ENCODE peak calls at places on chromosomes 11 and 22, in five cellular contexts. One of them, this sample, is unnamed.

GRCh38 chr22:44127353-44127752 is 53.4 kb upstream of the PARVG start:
- DNase-seq in substantia nigra: no peak
- DNase-seq in T-helper 17 cell: no peak
- DNase-seq in CD4-positive, alpha-beta memory T cell: no peak
- DNase-seq in activated T-helper 1 cell treated with anti-CD3 and anti-CD28 coated beads, Interleukin-2, amount 50 U/mL, for 16 hours: no peak
- DNase-seq in this sample: no peak

GRCh38 chr11:19714093-19714386 is 1.4 kb downstream of the NAV2 start:
- DNase-seq in substantia nigra: no peak
- DNase-seq in T-helper 17 cell: no peak
- DNase-seq in CD4-positive, alpha-beta memory T cell: no peak
- DNase-seq in activated T-helper 1 cell treated with anti-CD3 and anti-CD28 coated beads, Interleukin-2, amount 50 U/mL, for 16 hours: no peak
- DNase-seq in this sample: peak; percentile 7

GRCh38 chr11:44726278-44727113 is at the start of gene TSPAN18:
- DNase-seq in substantia nigra: no peak
- DNase-seq in T-helper 17 cell: peak; percentile 36
- DNase-seq in CD4-positive, alpha-beta memory T cell: peak; percentile 47
- DNase-seq in activated T-helper 1 cell treated with anti-CD3 and anti-CD28 coated beads, Interleukin-2, amount 50 U/mL, for 16 hours: peak; percentile 23
- DNase-seq in this sample: no peak

GRCh38 chr11:111976614-111977140 is 39.5 kb downstream of the DIXDC1 start:
- DNase-seq in substantia nigra: no peak
- DNase-seq in T-helper 17 cell: no peak
- DNase-seq in CD4-positive, alpha-beta memory T cell: no peak
- DNase-seq in activated T-helper 1 cell treated with anti-CD3 and anti-CD28 coated beads, Interleukin-2, amount 50 U/mL, for 16 hours: no peak
- DNase-seq in this sample: no peak

GRCh38 chr11:124174001-124174400 is 9.1 kb upstream of the OR10D3 start:
- DNase-seq in substantia nigra: no peak
- DNase-seq in T-helper 17 cell: no peak
- DNase-seq in CD4-positive, alpha-beta memory T cell: no peak
- DNase-seq in activated T-helper 1 cell treated with anti-CD3 and anti-CD28 coated beads, Interleukin-2, amount 50 U/mL, for 16 hours: no peak
- DNase-seq in this sample: peak; percentile 52

GRCh38 chr11:96472085-96472484 is 82.3 kb downstream of the JRKL start:
- DNase-seq in substantia nigra: no peak
- DNase-seq in T-helper 17 cell: no peak
- DNase-seq in CD4-positive, alpha-beta memory T cell: no peak
- DNase-seq in activated T-helper 1 cell treated with anti-CD3 and anti-CD28 coated beads, Interleukin-2, amount 50 U/mL, for 16 hours: no peak
- DNase-seq in this sample: no peak

GRCh38 chr22:39665229-39665628 is 94.7 kb downstream of the CACNA1I start:
- DNase-seq in substantia nigra: no peak
- DNase-seq in T-helper 17 cell: no peak
- DNase-seq in CD4-positive, alpha-beta memory T cell: no peak
- DNase-seq in activated T-helper 1 cell treated with anti-CD3 and anti-CD28 coated beads, Interleukin-2, amount 50 U/mL, for 16 hours: no peak
- DNase-seq in this sample: no peak

GRCh38 chr11:24064309-24064903 is 432.4 kb upstream of the LUZP2 start:
- DNase-seq in substantia nigra: no peak
- DNase-seq in T-helper 17 cell: no peak
- DNase-seq in CD4-positive, alpha-beta memory T cell: no peak
- DNase-seq in activated T-helper 1 cell treated with anti-CD3 and anti-CD28 coated beads, Interleukin-2, amount 50 U/mL, for 16 hours: no peak
- DNase-seq in this sample: peak; percentile 3

GRCh38 chr11:87719311-87720073 is 455.8 kb downstream of the RAB38 start:
- DNase-seq in substantia nigra: no peak
- DNase-seq in T-helper 17 cell: no peak
- DNase-seq in CD4-positive, alpha-beta memory T cell: no peak
- DNase-seq in activated T-helper 1 cell treated with anti-CD3 and anti-CD28 coated beads, Interleukin-2, amount 50 U/mL, for 16 hours: no peak
- DNase-seq in this sample: no peak

GRCh38 chr11:10072841-10073240 is 221.2 kb downstream of the SBF2 start:
- DNase-seq in substantia nigra: no peak
- DNase-seq in T-helper 17 cell: no peak
- DNase-seq in CD4-positive, alpha-beta memory T cell: no peak
- DNase-seq in activated T-helper 1 cell treated with anti-CD3 and anti-CD28 coated beads, Interleukin-2, amount 50 U/mL, for 16 hours: no peak
- DNase-seq in this sample: peak; percentile 24

GRCh38 chr11:87368876-87369480 is 331.2 kb downstream of the TMEM135 start:
- DNase-seq in substantia nigra: no peak
- DNase-seq in T-helper 17 cell: no peak
- DNase-seq in CD4-positive, alpha-beta memory T cell: no peak
- DNase-seq in activated T-helper 1 cell treated with anti-CD3 and anti-CD28 coated beads, Interleukin-2, amount 50 U/mL, for 16 hours: no peak
- DNase-seq in this sample: no peak

GRCh38 chr11:119352857-119353260 is 6.4 kb upstream of the MFRP start:
- DNase-seq in substantia nigra: peak; percentile 44
- DNase-seq in T-helper 17 cell: no peak
- DNase-seq in CD4-positive, alpha-beta memory T cell: no peak
- DNase-seq in activated T-helper 1 cell treated with anti-CD3 and anti-CD28 coated beads, Interleukin-2, amount 50 U/mL, for 16 hours: no peak
- DNase-seq in this sample: no peak

GRCh38 chr11:108609681-108610080 is 16.1 kb upstream of the EXPH5 start:
- DNase-seq in substantia nigra: no peak
- DNase-seq in T-helper 17 cell: no peak
- DNase-seq in CD4-positive, alpha-beta memory T cell: no peak
- DNase-seq in activated T-helper 1 cell treated with anti-CD3 and anti-CD28 coated beads, Interleukin-2, amount 50 U/mL, for 16 hours: no peak
- DNase-seq in this sample: peak; percentile 74

GRCh38 chr22:49512471-49512870 is 315.2 kb downstream of the BRD1 start:
- DNase-seq in substantia nigra: no peak
- DNase-seq in T-helper 17 cell: no peak
- DNase-seq in CD4-positive, alpha-beta memory T cell: no peak
- DNase-seq in activated T-helper 1 cell treated with anti-CD3 and anti-CD28 coated beads, Interleukin-2, amount 50 U/mL, for 16 hours: no peak
- DNase-seq in this sample: no peak

GRCh38 chr11:119421941-119422504 is 949 bp downstream of the THY1 start:
- DNase-seq in substantia nigra: peak; percentile 38
- DNase-seq in T-helper 17 cell: no peak
- DNase-seq in CD4-positive, alpha-beta memory T cell: no peak
- DNase-seq in activated T-helper 1 cell treated with anti-CD3 and anti-CD28 coated beads, Interleukin-2, amount 50 U/mL, for 16 hours: no peak
- DNase-seq in this sample: no peak

GRCh38 chr11:68689737-68690625 is 5.6 kb downstream of the GAL start:
- DNase-seq in substantia nigra: no peak
- DNase-seq in T-helper 17 cell: no peak
- DNase-seq in CD4-positive, alpha-beta memory T cell: no peak
- DNase-seq in activated T-helper 1 cell treated with anti-CD3 and anti-CD28 coated beads, Interleukin-2, amount 50 U/mL, for 16 hours: no peak
- DNase-seq in this sample: no peak